ENCODE peak calls at places on chromosomes 12 and 14, in six cellular contexts. M is transverse colon; A is omental fat pad; T is ovary; K is effector memory CD4-positive, alpha-beta T cell; U is activated CD4-positive, alpha-beta T cell treated with anti-CD3 and anti-CD28 coated beads, Interleukin-2, amount 50 U/mL, for 48 hours. F is an unnamed sample.

GRCh38 chr12:29703528-29703927 is 80.2 kb downstream of the TMTC1 start:
- DNase-seq in M (no peak), A (no peak), T (no peak), K (no peak), U (no peak), F (no peak)

GRCh38 chr12:131074221-131075083 is 120.7 kb downstream of the ADGRD1 start:
- DNase-seq in M (no peak), A (no peak), T (peak; percentile 35), K (no peak), U (peak; percentile 17), F (peak; percentile 45)

GRCh38 chr14:101501341-101501740 is 60.0 kb upstream of the DIO3 start:
- DNase-seq in M (no peak), A (no peak), T (peak; percentile 30), K (no peak), U (no peak), F (peak; percentile 11)

GRCh38 chr12:41140117-41140516 is 48.0 kb upstream of the PDZRN4 start:
- DNase-seq in M (no peak), A (no peak), T (no peak), K (no peak), U (no peak), F (no peak)

GRCh38 chr12:12172106-12172511 is 94.7 kb downstream of the LRP6 start:
- DNase-seq in M (no peak), A (no peak), T (no peak), K (no peak), U (peak; percentile 42), F (no peak)

GRCh38 chr12:69024413-69024812 is 91.4 kb upstream of the CPM start:
- DNase-seq in M (peak; percentile 92), A (no peak), T (no peak), K (no peak), U (no peak), F (no peak)

GRCh38 chr12:67630373-67631088 is 18.0 kb upstream of the DYRK2 start:
- DNase-seq in M (peak; percentile 69), A (no peak), T (peak; percentile 36), K (peak; percentile 83), U (peak; percentile 73), F (peak; percentile 25)

GRCh38 chr12:113228394-113229028 is 7.2 kb downstream of the TPCN1 start:
- DNase-seq in M (no peak), A (no peak), T (no peak), K (no peak), U (no peak), F (no peak)

GRCh38 chr12:73935817-73936216 is 601.8 kb upstream of the ATXN7L3B start:
- DNase-seq in M (no peak), A (no peak), T (no peak), K (no peak), U (no peak), F (no peak)

GRCh38 chr14:101731187-101732080 is 30.1 kb upstream of the PPP2R5C start:
- DNase-seq in M (peak; percentile 92), A (peak; percentile 58), T (no peak), K (peak; percentile 69), U (peak; percentile 90), F (no peak)

GRCh38 chr12:89947437-89948265 is 239.0 kb upstream of the ATP2B1 start:
- DNase-seq in M (no peak), A (no peak), T (no peak), K (no peak), U (no peak), F (no peak)

GRCh38 chr14:22955702-22956575 is 951 bp downstream of the HAUS4 start:
- DNase-seq in M (no peak), A (no peak), T (no peak), K (no peak), U (no peak), F (no peak)

GRCh38 chr12:2930865-2931264 is 28.3 kb upstream of the TEAD4 start:
- DNase-seq in M (no peak), A (no peak), T (no peak), K (no peak), U (no peak), F (no peak)

GRCh38 chr14:92704036-92704804 is 44.2 kb downstream of the LGMN start:
- DNase-seq in M (peak; percentile 66), A (no peak), T (no peak), K (no peak), U (no peak), F (no peak)

GRCh38 chr12:119178544-119179334 is at the start of gene HSPB8:
- DNase-seq in M (peak; percentile 73), A (peak; percentile 57), T (peak; percentile 87), K (no peak), U (no peak), F (peak; percentile 89)

GRCh38 chr12:106866426-106867080 is 89.2 kb upstream of the TMEM263 start:
- DNase-seq in M (no peak), A (no peak), T (no peak), K (no peak), U (no peak), F (no peak)

GRCh38 chr12:53497461-53497860 is 1.8 kb downstream of the MAP3K12 start:
- DNase-seq in M (no peak), A (no peak), T (no peak), K (no peak), U (no peak), F (no peak)

GRCh38 chr12:90233168-90234100 is 524.8 kb upstream of the ATP2B1 start:
- DNase-seq in M (no peak), A (no peak), T (no peak), K (no peak), U (no peak), F (no peak)

GRCh38 chr12:50017047-50017446 is 8.2 kb downstream of the RACGAP1 start:
- DNase-seq in M (peak; percentile 47), A (peak; percentile 53), T (peak; percentile 53), K (no peak), U (no peak), F (peak; percentile 69)

GRCh38 chr14:67857778-67858350 is 38.3 kb downstream of the RAD51B start:
- DNase-seq in M (no peak), A (no peak), T (no peak), K (no peak), U (no peak), F (no peak)

GRCh38 chr12:104374071-104374470 is 70.5 kb downstream of the EID3 start:
- DNase-seq in M (no peak), A (no peak), T (no peak), K (no peak), U (no peak), F (no peak)

GRCh38 chr14:55889124-55889523 is 229.1 kb upstream of the PELI2 start:
- DNase-seq in M (no peak), A (no peak), T (no peak), K (no peak), U (no peak), F (no peak)

GRCh38 chr14:73472182-73473114 is 14.1 kb upstream of the NUMB start:
- DNase-seq in M (no peak), A (no peak), T (no peak), K (no peak), U (no peak), F (peak; percentile 11)

GRCh38 chr14:103064978-103065377 is 7.6 kb upstream of the CDC42BPB start:
- DNase-seq in M (no peak), A (no peak), T (no peak), K (no peak), U (no peak), F (no peak)

GRCh38 chr14:56121786-56122185 is 3.6 kb downstream of the PELI2 start:
- DNase-seq in M (no peak), A (no peak), T (no peak), K (no peak), U (no peak), F (no peak)

GRCh38 chr12:96103067-96103650 is 67.8 kb upstream of the LTA4H start:
- DNase-seq in M (no peak), A (no peak), T (no peak), K (no peak), U (no peak), F (no peak)

GRCh38 chr12:5243014-5243413 is 188.9 kb upstream of the NTF3 start:
- DNase-seq in M (no peak), A (no peak), T (no peak), K (no peak), U (no peak), F (no peak)

GRCh38 chr12:77032406-77032805 is 33.0 kb downstream of the E2F7 start:
- DNase-seq in M (no peak), A (no peak), T (no peak), K (no peak), U (no peak), F (no peak)

GRCh38 chr12:67593041-67593870 is 55.3 kb upstream of the DYRK2 start:
- DNase-seq in M (peak; percentile 88), A (no peak), T (no peak), K (no peak), U (no peak), F (no peak)

GRCh38 chr12:53222170-53223005 is 9.6 kb downstream of the RARG start:
- DNase-seq in M (no peak), A (no peak), T (no peak), K (no peak), U (no peak), F (no peak)

GRCh38 chr12:14841761-14842160 is 1.6 kb downstream of the ART4 start:
- DNase-seq in M (peak; percentile 23), A (no peak), T (no peak), K (no peak), U (no peak), F (no peak)

GRCh38 chr12:109461049-109461845 is 15.9 kb downstream of the KCTD10 start:
- DNase-seq in M (peak; percentile 50), A (no peak), T (no peak), K (no peak), U (no peak), F (no peak)

GRCh38 chr12:24948452-24948815 is 467 bp downstream of the BCAT1 start:
- DNase-seq in M (no peak), A (no peak), T (no peak), K (no peak), U (peak; percentile 60), F (no peak)

GRCh38 chr14:99177046-99177655 is 94.8 kb downstream of the BCL11B start:
- DNase-seq in M (no peak), A (no peak), T (no peak), K (no peak), U (no peak), F (no peak)

GRCh38 chr12:121579190-121579791 is 1.5 kb downstream of the KDM2B start:
- DNase-seq in M (peak; percentile 54), A (no peak), T (peak; percentile 64), K (peak; percentile 29), U (peak; percentile 53), F (peak; percentile 51)

GRCh38 chr12:67433393-67434175 is 164.4 kb downstream of the CAND1 start:
- DNase-seq in M (no peak), A (no peak), T (no peak), K (no peak), U (no peak), F (no peak)

GRCh38 chr14:52124791-52125661 is 56.2 kb upstream of the NID2 start:
- DNase-seq in M (no peak), A (no peak), T (no peak), K (no peak), U (no peak), F (no peak)

GRCh38 chr12:104285740-104286537 is 17.6 kb upstream of the EID3 start:
- DNase-seq in M (peak; percentile 57), A (no peak), T (no peak), K (no peak), U (peak; percentile 13), F (no peak)